ENCODE peak calls at places on chromosomes 3 and 15, in six cellular contexts. I is HCT116, T is ovary, B is tibial artery, R is fibroblast of lung, E is adrenal gland. Z is an unnamed sample. For H3K4me1 and H3K27me3, the result is how much of the 10 kb centered on the place peaks cover.

GRCh38 chr3:18194431-18194830 is 230.7 kb downstream of the SATB1 start:
- DNase-seq in R (no peak), I (no peak), E (no peak), B (no peak), T (no peak), Z (no peak)

GRCh38 chr3:187360523-187361060 is 7.6 kb upstream of the RTP4 start:
- DNase-seq in E (no peak), T (no peak), B (no peak), R (peak), I (no peak), Z (no peak)

GRCh38 chr3:50182533-50183099 is 8.8 kb upstream of the GNAT1 start:
- DNase-seq in B (no peak), T (no peak), E (no peak), I (no peak), R (no peak), Z (no peak)

GRCh38 chr15:56869573-56869972 is 48.9 kb upstream of the TCF12 start:
- DNase-seq in B (peak), I (peak), E (peak), T (peak), R (peak), Z (peak)

GRCh38 chr3:50248387-50248786 is 12.4 kb downstream of the GNAI2 start:
- DNase-seq in T (no peak), B (peak), I (no peak), E (peak), R (peak), Z (no peak)

GRCh38 chr3:186070996-186071395 is 37.9 kb downstream of the ETV5 start:
- DNase-seq in I (no peak), E (no peak), R (no peak), T (no peak), B (no peak), Z (no peak)

GRCh38 chr3:45612918-45613602 is 18.5 kb downstream of the LIMD1 start:
- DNase-seq in E (no peak), B (no peak), R (peak), T (no peak), I (no peak), Z (no peak)

GRCh38 chr3:42691861-42692666 is 6.7 kb downstream of the KLHL40 start:
- DNase-seq in E (no peak), I (no peak), T (peak), B (peak), R (no peak), Z (no peak)

GRCh38 chr3:36733162-36733696 is 31.1 kb downstream of the DCLK3 start:
- DNase-seq in B (no peak), R (no peak), T (no peak), I (no peak), E (no peak), Z (no peak)

GRCh38 chr3:43531835-43532234 is 90.0 kb downstream of the ANO10 start:
- DNase-seq in R (peak), I (no peak), T (no peak), E (no peak), B (no peak), Z (no peak)

GRCh38 chr15:80120636-80121035 is 32.2 kb upstream of the FAH start:
- DNase-seq in I (no peak), E (no peak), R (no peak), T (no peak), B (no peak), Z (no peak)

GRCh38 chr15:101329867-101330380 is 34.9 kb upstream of the SNRPA1 start:
- DNase-seq in B (no peak), T (no peak), E (no peak), R (no peak), I (no peak), Z (no peak)

GRCh38 chr3:172237121-172237742 is 197.9 kb downstream of the FNDC3B start:
- DNase-seq in B (no peak), T (no peak), E (no peak), I (no peak), R (no peak), Z (no peak)

GRCh38 chr15:25175033-25175788 is 220.4 kb downstream of the SNRPN start:
- DNase-seq in E (no peak), R (no peak), I (no peak), B (no peak), T (no peak), Z (no peak)

GRCh38 chr3:129519449-129519848 is 9.0 kb upstream of the RHO start:
- DNase-seq in T (no peak), B (no peak), R (no peak), E (no peak), I (no peak), Z (no peak)
- H3K4me1 ChIP-seq in T (under half), B (under half), R (under half), E (under half), I (under half), Z (under half)

DNA sequence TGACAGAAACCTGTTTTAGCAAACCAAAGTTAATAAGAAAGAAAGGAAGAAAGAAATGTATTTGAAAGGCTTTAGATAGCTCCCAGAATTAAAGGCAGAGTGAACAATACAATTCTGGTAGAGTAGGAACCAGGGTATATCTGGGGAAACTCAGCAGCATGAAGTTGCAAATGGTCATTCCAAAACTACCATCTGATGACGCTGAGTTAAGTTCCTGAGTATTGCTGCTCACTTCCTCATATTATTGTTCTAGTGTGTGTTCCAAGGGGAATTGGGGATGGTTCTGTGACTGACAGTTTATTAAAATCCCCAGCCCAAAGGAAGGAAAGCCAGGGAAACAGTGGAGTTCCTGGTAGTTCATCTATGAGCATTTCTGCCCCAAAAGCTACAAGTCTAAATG is 88.3 kb upstream of the FRMD4B start:
- DNase-seq in T (no peak), I (no peak), E (no peak), B (no peak), R (no peak), Z (no peak)
- H3K27me3 ChIP-seq in T (under half), I (under half), E (under half), B (under half), R (under half), Z (under half)

GRCh38 chr3:101200461-101200860 is 119.9 kb downstream of the IMPG2 start:
- DNase-seq in E (no peak), B (no peak), I (no peak), T (no peak), R (no peak), Z (no peak)

GRCh38 chr3:101193957-101194356 is 126.4 kb downstream of the IMPG2 start:
- DNase-seq in B (no peak), I (no peak), T (no peak), E (no peak), R (peak), Z (no peak)

GRCh38 chr3:101195951-101196713 is 124.2 kb downstream of the IMPG2 start:
- DNase-seq in T (no peak), B (no peak), R (peak), E (no peak), I (peak), Z (no peak)
- TF ChIP-seq CTCF in T (peak), B (peak), R (peak), E (peak), I (peak), Z (peak)

GRCh38 chr3:69080233-69080644 is at the start of gene UBA3:
- DNase-seq in T (peak), R (peak), B (peak), I (peak), E (peak), Z (peak)
- H3K4me1 ChIP-seq in T (under half), R (under half), B (under half), I (under half), E (half or more), Z (under half)

DNA sequence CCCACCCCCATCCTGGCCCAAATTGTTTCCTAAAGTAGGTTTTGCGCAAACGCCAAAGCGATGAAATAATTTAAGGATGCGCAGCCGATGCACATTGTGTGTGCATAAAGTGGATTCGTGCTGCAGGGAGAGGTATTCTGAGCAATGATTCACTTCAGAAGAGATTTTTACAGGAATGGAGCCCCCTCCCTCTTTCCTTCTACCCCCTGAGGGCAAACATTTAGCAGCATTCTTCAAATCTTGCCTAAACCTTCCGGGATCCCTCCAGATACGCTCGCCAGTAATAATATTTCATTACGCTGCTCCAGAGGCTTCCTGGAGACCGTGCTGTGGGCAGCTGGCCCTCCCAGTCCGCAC is 14.6 kb downstream of the ZIC4 start:
- DNase-seq in R (no peak), I (no peak), E (no peak), B (no peak), T (no peak), Z (no peak)
- H3K27me3 ChIP-seq in R (half or more), I (under half), E (half or more), B (half or more), T (under half), Z (under half)

DNA sequence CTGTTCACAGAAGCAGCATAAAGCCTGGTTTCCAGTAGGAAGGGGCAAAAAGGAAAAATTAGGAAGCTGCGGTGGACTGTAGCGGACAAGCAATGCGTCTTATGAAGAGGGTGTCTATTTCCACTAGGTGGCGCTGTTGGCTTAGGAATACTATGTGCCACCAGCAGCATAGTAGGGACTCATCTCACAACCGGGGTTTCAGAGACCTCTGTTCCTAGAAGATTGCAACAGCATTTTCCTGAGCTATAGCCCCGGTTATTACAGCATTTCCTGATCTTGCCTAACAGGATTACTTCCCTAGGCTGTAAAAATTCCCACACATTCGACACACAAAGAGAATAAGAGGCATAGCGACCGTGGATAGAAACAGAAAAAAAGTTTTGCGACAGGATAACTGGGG is 683.0 kb downstream of the TBL1XR1 start:
- DNase-seq in R (peak), T (no peak), I (peak), B (no peak), E (no peak), Z (peak)
- TF ChIP-seq CTCF in R (peak), T (no peak), I (peak), B (peak), E (peak), Z (peak)

GRCh38 chr15:62881056-62881455 is 161.5 kb upstream of the TPM1 start:
- DNase-seq in E (no peak), T (no peak), B (no peak), I (no peak), R (no peak), Z (no peak)
- H3K4me1 ChIP-seq in E (under half), T (under half), B (under half), I (under half), R (under half), Z (under half)

GRCh38 chr15:89362203-89363101 is 27.8 kb upstream of the POLG start:
- DNase-seq in R (no peak), I (no peak), E (no peak), T (no peak), B (no peak), Z (no peak)
- H3K27me3 ChIP-seq in R (half or more), I (under half), E (half or more), T (under half), B (half or more), Z (under half)

GRCh38 chr15:33314115-33314514 is 3.3 kb downstream of the RYR3 start:
- DNase-seq in R (no peak), E (no peak), I (no peak), T (no peak), B (no peak), Z (no peak)

GRCh38 chr15:33310481-33311311 is at the start of gene RYR3:
- DNase-seq in R (peak), T (no peak), I (no peak), E (no peak), B (peak), Z (peak)

GRCh38 chr15:33311312-33311971 is 675 bp downstream of the RYR3 start:
- DNase-seq in B (no peak), I (no peak), R (no peak), T (no peak), E (no peak), Z (no peak)

GRCh38 chr15:33313491-33313890 is 2.7 kb downstream of the RYR3 start:
- DNase-seq in B (no peak), E (no peak), R (no peak), I (no peak), T (no peak), Z (no peak)

DNA sequence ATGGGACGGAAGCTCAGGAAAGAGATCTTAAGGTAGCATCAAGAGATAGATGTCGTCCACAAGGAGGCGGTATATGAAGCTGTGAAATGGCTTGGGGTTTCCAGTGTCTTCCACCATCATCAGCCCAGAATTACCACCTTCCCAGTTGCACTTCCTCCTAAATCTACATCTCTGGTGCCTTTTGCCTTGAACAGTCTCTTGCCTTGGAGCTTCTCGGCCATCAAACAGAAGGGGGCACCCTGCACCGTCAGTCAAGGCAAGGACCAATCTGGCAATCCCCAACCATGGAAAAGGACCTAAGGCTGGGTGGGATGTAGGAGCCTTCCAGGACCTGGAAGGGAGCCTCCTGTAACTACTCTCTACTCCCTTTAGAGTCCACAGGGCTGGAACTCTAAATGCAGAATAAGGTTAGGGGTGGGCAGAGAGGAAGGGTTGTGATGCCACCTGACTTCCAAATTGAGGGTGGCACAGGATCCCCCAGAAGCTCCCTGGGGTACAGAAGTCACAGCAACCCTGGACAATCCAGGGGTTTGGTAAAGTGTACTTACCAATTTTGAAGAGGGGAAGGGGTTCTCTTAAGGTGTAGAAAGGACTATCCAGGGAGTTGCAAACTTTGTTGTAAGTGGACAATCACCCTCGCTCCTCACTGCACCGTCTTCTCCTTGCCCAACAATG is 1.0 kb upstream of the RYR3 start:
- DNase-seq in T (no peak), E (peak), B (peak), I (no peak), R (no peak), Z (peak)
- TF ChIP-seq CTCF in T (no peak), E (peak), B (peak), I (peak), R (no peak), Z (no peak)

Z was measured in testis.